ENCODE peak calls at places on chromosome 19, in seven cellular contexts. R is sigmoid colon, J is body of pancreas, P is uterus, A is heart left ventricle, V is ovary, G is HCT116. X is an unnamed sample.

GRCh38 chr19:47699360-47699917 is 13.8 kb upstream of the EHD2 start:
- DNase-seq in G (no peak), R (no peak), V (peak; percentile 62), J (peak; percentile 67), A (no peak), P (peak; percentile 56), X (peak; percentile 80)

GRCh38 chr19:44687898-44688297 is 11.1 kb upstream of the CEACAM16 start:
- DNase-seq in G (no peak), A (no peak), R (no peak), V (no peak), J (no peak), P (no peak), X (no peak)

GRCh38 chr19:33368074-33368864 is 5.2 kb upstream of the CEBPG start:
- DNase-seq in P (no peak), J (no peak), R (no peak), V (no peak), A (no peak), G (no peak), X (no peak)

GRCh38 chr19:51565583-51565982 is 5.5 kb upstream of the ZNF175 start:
- DNase-seq in G (no peak), A (no peak), V (no peak), J (no peak), P (no peak), R (no peak), X (no peak)

GRCh38 chr19:31118292-31118925 is 230.8 kb downstream of the TSHZ3 start:
- DNase-seq in P (no peak), V (no peak), G (no peak), J (no peak), A (peak; percentile 29), R (peak; percentile 56), X (no peak)

GRCh38 chr19:53865918-53866696 is 1.6 kb upstream of the MYADM start:
- DNase-seq in R (peak; percentile 91), P (peak; percentile 82), G (peak; percentile 60), A (peak; percentile 87), J (peak; percentile 54), V (peak; percentile 79), X (peak; percentile 57)

GRCh38 chr19:28289294-28290063 is 923.5 kb downstream of the UQCRFS1 start:
- DNase-seq in P (no peak), A (no peak), R (no peak), G (no peak), J (peak; percentile 61), V (no peak), X (peak; percentile 56)

GRCh38 chr19:11856568-11857264 is 8.2 kb downstream of the ZNF439 start:
- DNase-seq in G (no peak), V (no peak), P (no peak), A (no peak), J (no peak), R (no peak), X (no peak)

GRCh38 chr19:50870417-50871089 is 2.7 kb upstream of the KLK2 start:
- DNase-seq in J (peak; percentile 74), P (no peak), A (no peak), R (peak; percentile 59), G (no peak), V (no peak), X (peak; percentile 86)

GRCh38 chr19:48719263-48720171 is at the start of gene MAMSTR:
- DNase-seq in R (no peak), G (no peak), J (no peak), P (peak; percentile 57), A (peak; percentile 44), V (peak; percentile 76), X (no peak)

GRCh38 chr19:44645407-44646048 is 1.8 kb downstream of the PVR start:
- DNase-seq in P (no peak), G (no peak), R (no peak), J (no peak), A (no peak), V (no peak), X (no peak)

GRCh38 chr19:5850743-5851293 is 431 bp downstream of the FUT3 start:
- DNase-seq in V (peak; percentile 55), R (peak; percentile 87), G (no peak), A (no peak), J (peak; percentile 73), P (peak; percentile 57), X (no peak)

GRCh38 chr19:4974855-4975469 is 6.0 kb downstream of the KDM4B start:
- DNase-seq in G (no peak), P (no peak), V (no peak), R (no peak), J (no peak), A (no peak), X (no peak)

GRCh38 chr19:5096536-5096935 is 127.6 kb downstream of the KDM4B start:
- DNase-seq in V (no peak), J (no peak), G (no peak), R (no peak), P (no peak), A (no peak), X (no peak)

GRCh38 chr19:7293795-7294570 is at the start of gene INSR:
- DNase-seq in J (peak; percentile 93), P (peak; percentile 94), A (peak; percentile 92), V (peak; percentile 93), G (peak; percentile 75), R (peak; percentile 95), X (peak; percentile 87)

GRCh38 chr19:10116085-10116865 is 3.4 kb downstream of the EIF3G start:
- DNase-seq in G (no peak), R (no peak), J (no peak), A (no peak), P (no peak), V (no peak), X (no peak)

GRCh38 chr19:30718014-30718413 is 345.8 kb downstream of the ZNF536 start:
- DNase-seq in P (no peak), R (no peak), A (no peak), V (no peak), J (no peak), G (no peak), X (no peak)

GRCh38 chr19:48372904-48373303 is 8.7 kb downstream of the SYNGR4 start:
- DNase-seq in V (no peak), A (no peak), G (no peak), J (peak; percentile 62), P (no peak), R (no peak), X (no peak)

GRCh38 chr19:3146677-3147100 is 10.9 kb downstream of the GNA15 start:
- DNase-seq in G (no peak), J (no peak), A (no peak), R (no peak), V (no peak), P (no peak), X (no peak)

GRCh38 chr19:8368136-8368535 is 4.2 kb downstream of the ANGPTL4 start:
- DNase-seq in A (no peak), G (no peak), J (no peak), P (no peak), V (no peak), R (no peak), X (no peak)

GRCh38 chr19:2546128-2547032 is 70.5 kb downstream of the GADD45B start:
- DNase-seq in G (no peak), R (peak; percentile 91), A (peak; percentile 93), P (peak; percentile 60), J (peak; percentile 56), V (peak; percentile 61), X (peak; percentile 56)

GRCh38 chr19:58021541-58022282 is 12.1 kb upstream of the ZSCAN1 start:
- DNase-seq in G (no peak), P (peak; percentile 61), R (peak; percentile 73), J (peak; percentile 57), A (peak; percentile 67), V (no peak), X (peak; percentile 80)

GRCh38 chr19:1490020-1490310 is 185 bp downstream of the PCSK4 start:
- DNase-seq in G (no peak), V (no peak), J (no peak), P (no peak), R (no peak), A (no peak), X (no peak)
- TF ChIP-seq POLR2A in G (no peak), V (no peak), J (no peak), P (no peak), R (no peak), A (no peak), X (no peak)

DNA sequence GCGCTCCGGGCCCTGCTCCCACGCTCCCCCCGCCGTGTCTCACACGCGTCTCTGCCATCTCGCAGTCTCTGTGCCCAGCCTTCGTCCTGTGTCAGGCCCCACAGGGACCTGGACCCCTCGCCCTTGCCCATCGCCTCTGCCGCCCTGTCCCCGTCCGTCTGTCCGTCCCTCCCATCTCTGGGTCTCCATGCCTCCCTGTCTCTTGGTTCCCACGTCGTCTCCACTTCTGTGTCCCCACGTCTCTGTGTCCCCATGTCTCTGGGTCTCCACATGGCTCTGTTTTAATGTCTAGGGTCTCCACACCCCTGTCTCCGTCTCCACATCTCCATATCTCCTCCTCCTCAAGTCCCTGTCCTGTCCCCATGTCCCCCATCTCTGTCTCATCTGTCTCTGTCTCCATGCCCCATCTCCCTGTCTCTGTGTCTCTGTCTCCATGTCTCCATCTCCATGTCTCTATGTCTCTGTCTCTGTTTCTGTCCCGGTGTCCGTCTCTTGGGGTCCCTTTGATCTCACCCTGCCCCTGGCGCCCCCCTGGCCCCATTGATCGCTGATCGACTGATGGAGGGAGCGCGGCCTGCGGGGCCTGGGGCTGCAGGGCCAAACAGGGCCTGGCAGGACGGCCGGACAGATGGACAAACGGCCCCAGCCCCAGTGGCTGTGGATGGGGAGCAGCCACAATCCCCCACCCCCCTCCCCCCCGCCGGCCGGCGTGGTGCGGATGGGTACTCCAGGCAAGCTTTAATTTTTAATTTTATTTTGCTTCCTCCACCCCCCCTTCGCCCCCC is 12.8 kb downstream of the ERFL start:
- DNase-seq in R (no peak), V (no peak), A (no peak), P (no peak), G (no peak), J (no peak), X (no peak)
- TF ChIP-seq POLR2A in R (no peak), V (no peak), A (no peak), P (no peak), G (no peak), J (no peak), X (no peak)

GRCh38 chr19:37719111-37719926 is at the start of gene ZNF607:
- DNase-seq in P (peak; percentile 89), J (peak; percentile 93), V (peak; percentile 94), A (peak; percentile 94), G (peak; percentile 94), R (peak; percentile 92), X (peak; percentile 93)
- TF ChIP-seq POLR2A in P (no peak), J (peak; percentile 41), V (no peak), A (no peak), G (no peak), R (peak; percentile 60), X (no peak)

DNA sequence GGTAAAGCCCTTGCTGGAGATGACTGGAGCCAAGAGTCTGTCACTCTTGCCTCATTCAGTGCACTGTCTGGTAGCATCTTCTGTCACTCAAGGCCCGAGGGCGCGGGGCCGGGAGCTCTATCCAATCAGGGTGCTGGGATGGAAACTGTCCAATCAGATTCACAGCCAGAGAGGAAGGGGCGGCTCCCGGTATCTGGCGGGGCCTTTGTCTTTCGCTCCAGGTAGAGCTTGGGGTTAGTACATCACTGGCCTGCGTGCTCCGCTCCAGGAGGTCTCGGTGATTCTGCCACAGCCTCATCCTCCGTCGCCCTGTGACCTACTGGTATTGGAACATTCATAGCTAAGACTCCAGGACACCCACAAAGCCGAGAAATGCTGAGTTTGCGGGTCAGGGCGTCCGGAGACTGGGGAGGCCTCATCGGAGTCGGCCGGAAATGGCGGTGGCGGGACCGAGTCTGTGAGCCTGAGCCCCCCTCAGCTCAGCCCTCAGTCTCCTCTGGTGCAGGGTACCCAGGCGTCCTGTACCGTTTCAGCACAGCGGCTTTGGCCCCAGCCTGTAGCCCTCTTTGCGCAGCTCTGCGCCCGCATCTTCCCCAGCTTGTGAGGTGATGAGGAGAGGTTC is 20.6 kb upstream of the ZNF430 start:
- DNase-seq in A (peak; percentile 93), P (peak; percentile 77), G (no peak), R (peak; percentile 91), J (peak; percentile 92), V (peak; percentile 89), X (peak; percentile 92)
- TF ChIP-seq POLR2A in A (no peak), P (no peak), G (no peak), R (no peak), J (no peak), V (no peak), X (no peak)